ENCODE peak calls at places on chromosomes 4 and X, in six cellular contexts. Y is right atrium auricular region, Q is body of pancreas, O is AG10803, I is A549, P is skeletal muscle cell. W is an unnamed sample.

GRCh38 chr4:39699676-39700409 is 1.9 kb downstream of the UBE2K start:
- DNase-seq in Y (no peak), Q (no peak), O (no peak), I (peak), P (no peak), W (peak)

GRCh38 chr4:16636911-16637630 is 261.4 kb downstream of the LDB2 start:
- DNase-seq in Y (no peak), Q (no peak), O (peak), I (no peak), P (no peak), W (peak)

GRCh38 chrX:31007347-31007746 is 64.5 kb downstream of the FTHL17 start:
- DNase-seq in Y (no peak), Q (no peak), O (no peak), I (no peak), P (no peak), W (no peak)

GRCh38 chr4:3407930-3408792 is 33.6 kb upstream of the HGFAC start:
- DNase-seq in Y (no peak), Q (no peak), O (no peak), I (no peak), P (no peak), W (no peak)

GRCh38 chr4:153045111-153045982 is 109.2 kb downstream of the FHDC1 start:
- DNase-seq in Y (no peak), Q (no peak), O (no peak), I (no peak), P (no peak), W (no peak)

GRCh38 chr4:7397206-7398103 is 37.3 kb downstream of the PSAPL1 start:
- DNase-seq in Y (peak), Q (no peak), O (no peak), I (no peak), P (no peak), W (no peak)

GRCh38 chrX:29143756-29144155 is 556.5 kb downstream of the IL1RAPL1 start:
- DNase-seq in Y (no peak), Q (no peak), O (no peak), I (no peak), P (no peak), W (peak)

GRCh38 chrX:132740316-132741123 is 217.9 kb downstream of the HS6ST2 start:
- DNase-seq in Y (no peak), Q (no peak), O (no peak), I (no peak), P (no peak), W (no peak)

GRCh38 chr4:181538435-181538834 is 704.8 kb upstream of the TENM3 start:
- DNase-seq in Y (no peak), Q (no peak), O (no peak), I (no peak), P (no peak), W (no peak)

GRCh38 chr4:98928131-98928504 is 815 bp downstream of the EIF4E start:
- DNase-seq in Y (peak), Q (peak), O (peak), I (peak), P (peak), W (peak)

GRCh38 chr4:2417196-2417764 is 1.2 kb downstream of the ZFYVE28 start:
- DNase-seq in Y (no peak), Q (no peak), O (no peak), I (no peak), P (no peak), W (no peak)

GRCh38 chr4:139024686-139025085 is 9.1 kb downstream of the NOCT start:
- DNase-seq in Y (no peak), Q (no peak), O (no peak), I (no peak), P (no peak), W (no peak)
- H3K4me3 ChIP-seq in Y (no peak), Q (no peak), O (no peak), I (no peak), P (no peak), W (no peak)

DNA sequence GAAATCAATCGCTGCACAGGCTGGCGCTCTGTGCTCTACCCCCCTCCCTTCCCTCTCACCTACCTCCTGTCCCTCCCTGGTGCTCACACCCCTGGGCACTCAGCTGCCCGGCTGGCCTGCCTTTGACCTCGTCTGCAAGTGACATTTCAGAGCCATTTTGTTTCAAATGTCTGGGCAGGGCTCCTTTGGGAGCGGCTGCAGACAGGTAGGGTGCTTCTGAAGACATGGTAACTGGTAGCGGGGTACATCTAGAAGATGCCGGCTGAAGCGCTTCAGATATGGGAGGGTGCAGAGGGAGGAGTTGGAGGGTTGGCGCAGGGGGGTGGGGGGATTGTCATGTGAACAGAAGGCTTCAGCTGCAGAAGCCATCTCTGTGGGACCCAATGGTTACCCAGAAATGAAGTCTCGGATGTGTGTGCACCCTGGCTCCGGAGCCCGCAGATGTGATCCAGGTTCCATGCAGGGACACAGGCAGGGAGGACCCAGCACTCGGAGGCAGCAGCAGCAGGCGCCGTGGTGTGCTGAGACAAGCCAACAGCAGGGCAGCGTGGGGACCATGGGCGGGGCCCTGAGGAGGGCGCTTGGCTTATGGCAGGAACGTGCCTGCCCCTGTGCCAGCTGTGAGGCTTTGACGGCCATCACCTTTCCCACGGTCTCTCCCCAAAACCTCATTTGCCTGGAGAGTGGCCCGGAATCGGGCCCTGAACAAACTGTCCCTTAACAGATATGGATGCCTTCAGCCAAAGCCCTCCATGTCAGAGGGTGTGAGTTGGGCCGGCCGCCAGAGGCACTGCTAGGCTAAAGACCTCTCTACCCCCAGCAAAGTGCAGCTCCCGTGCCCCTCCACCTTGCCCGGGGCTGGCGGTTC is 7.6 kb upstream of the DUSP9 start:
- DNase-seq in Y (no peak), Q (no peak), O (no peak), I (no peak), P (no peak), W (no peak)
- H3K4me3 ChIP-seq in Y (no peak), Q (no peak), O (no peak), I (no peak), P (no peak), W (no peak)

DNA sequence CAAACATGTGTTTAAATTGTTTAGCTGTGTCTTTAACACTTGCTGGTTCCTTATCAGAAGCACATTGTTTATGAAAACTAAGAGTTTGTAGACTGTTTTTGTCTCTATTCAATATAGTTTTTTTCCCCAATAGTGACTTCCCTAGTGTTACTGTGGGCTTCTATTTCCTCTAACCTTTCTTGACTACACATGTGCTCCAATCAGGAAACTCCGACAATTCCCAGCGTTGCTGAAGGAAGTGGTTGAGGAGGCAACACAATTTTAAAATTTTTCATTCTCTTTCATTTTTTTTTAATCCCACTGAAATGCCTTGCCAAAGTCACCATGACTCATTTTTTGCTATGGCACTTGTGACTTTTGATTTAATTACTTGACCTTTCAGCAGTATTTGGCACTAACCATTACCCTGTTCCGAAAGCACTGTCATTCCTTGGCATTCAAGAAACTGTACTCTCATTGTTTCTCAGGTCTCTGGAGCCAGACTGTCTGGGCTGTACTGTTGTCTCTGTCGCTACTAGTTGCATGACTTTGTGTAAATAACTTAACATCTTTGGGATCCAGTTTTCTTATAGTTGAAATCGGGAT is 67.6 kb upstream of the FREM3 start:
- DNase-seq in Y (no peak), Q (no peak), O (peak), I (no peak), P (peak), W (peak)
- H3K4me3 ChIP-seq in Y (no peak), Q (no peak), O (no peak), I (no peak), P (no peak), W (no peak)

GRCh38 chrX:56726609-56727008 is 2.4 kb upstream of the NBDY start:
- DNase-seq in Y (no peak), Q (peak), O (peak), I (peak), P (no peak), W (peak)
- H3K4me3 ChIP-seq in Y (no peak), Q (no peak), O (no peak), I (no peak), P (no peak), W (no peak)

GRCh38 chrX:118350715-118351114 is 4.8 kb downstream of the WDR44 start:
- DNase-seq in Y (no peak), Q (no peak), O (no peak), I (no peak), P (no peak), W (no peak)
- H3K4me3 ChIP-seq in Y (no peak), Q (no peak), O (no peak), I (no peak), P (no peak), W (no peak)

W was measured in fibroblast of the aortic adventitia.